ENCODE peak calls at places on chromosomes 16 and 17, in eight cellular contexts. R is endothelial cell; L is cardiac fibroblast; A is ureter; N is stimulated activated CD4-positive, alpha-beta T cell treated with anti-CD3 and anti-CD28 coated beads, TNF-alpha, amount 100 ng/mL, for 48 hours; J is AG08395; K is effector CD4-positive, alpha-beta T cell; T is AG09319. S is an unnamed sample.

GRCh38 chr17:42179911-42180410 is 981 bp downstream of the KCNH4 start:
- DNase-seq in J (peak; percentile 62), L (peak; percentile 37), A (no peak), N (no peak), K (no peak), T (no peak), R (peak; percentile 71), S (no peak)

GRCh38 chr16:85913688-85914422 is 14.9 kb downstream of the IRF8 start:
- DNase-seq in T (no peak), R (no peak), L (no peak), N (no peak), J (no peak), K (no peak), A (no peak), S (no peak)

GRCh38 chr17:34797724-34798123 is 163.5 kb downstream of the CCT6B start:
- DNase-seq in K (no peak), N (no peak), L (peak; percentile 6), R (peak; percentile 75), J (peak; percentile 55), T (no peak), A (no peak), S (no peak)

GRCh38 chr17:8946476-8946875 is 19.0 kb downstream of the PIK3R5 start:
- DNase-seq in L (peak; percentile 20), T (no peak), R (no peak), A (no peak), N (no peak), K (no peak), J (peak; percentile 13), S (no peak)

GRCh38 chr17:72470338-72471133 is 349.7 kb downstream of the SOX9 start:
- DNase-seq in R (no peak), T (no peak), J (no peak), N (no peak), A (no peak), L (no peak), K (no peak), S (no peak)

GRCh38 chr16:50878536-50878935 is 136.7 kb downstream of the CYLD start:
- DNase-seq in J (no peak), A (no peak), N (no peak), L (no peak), K (no peak), R (no peak), T (no peak), S (no peak)

GRCh38 chr17:3659541-3660111 is 8.8 kb downstream of the TAX1BP3 start:
- DNase-seq in T (peak; percentile 82), R (no peak), J (peak; percentile 95), L (peak; percentile 94), N (no peak), K (no peak), A (peak; percentile 82), S (no peak)

GRCh38 chr16:12410842-12411490 is 392.7 kb downstream of the CPPED1 start:
- DNase-seq in J (no peak), N (no peak), R (no peak), A (no peak), T (no peak), K (no peak), L (no peak), S (no peak)

GRCh38 chr16:74749291-74750055 is 25.1 kb downstream of the FA2H start:
- DNase-seq in J (no peak), K (no peak), L (no peak), A (no peak), T (no peak), R (no peak), N (no peak), S (no peak)

GRCh38 chr17:14513835-14514234 is 213.0 kb downstream of the HS3ST3B1 start:
- DNase-seq in J (no peak), N (no peak), T (no peak), L (no peak), K (no peak), R (no peak), A (no peak), S (no peak)

GRCh38 chr16:14449334-14449733 is 180.7 kb downstream of the PARN start:
- DNase-seq in J (no peak), L (no peak), T (no peak), K (no peak), R (no peak), N (no peak), A (no peak), S (no peak)

GRCh38 chr17:8894673-8895578 is 27.5 kb upstream of the PIK3R6 start:
- DNase-seq in T (peak; percentile 20), A (no peak), N (peak; percentile 26), J (peak; percentile 89), L (peak; percentile 81), K (peak; percentile 22), R (peak; percentile 61), S (peak; percentile 33)

GRCh38 chr16:55505333-55506015 is 3.4 kb upstream of the LPCAT2 start:
- DNase-seq in J (no peak), L (no peak), R (no peak), A (no peak), K (no peak), N (no peak), T (no peak), S (no peak)

GRCh38 chr17:79944251-79944812 is 91.3 kb downstream of the TBC1D16 start:
- DNase-seq in T (no peak), J (no peak), N (no peak), R (no peak), L (no peak), A (no peak), K (no peak), S (no peak)

GRCh38 chr17:82808921-82809905 is 30.6 kb downstream of the ZNF750 start:
- DNase-seq in N (no peak), J (no peak), A (no peak), K (no peak), L (no peak), R (no peak), T (no peak), S (no peak)

GRCh38 chr16:80997964-80998620 is 8.6 kb downstream of the CMC2 start:
- DNase-seq in J (no peak), R (no peak), A (no peak), N (no peak), L (no peak), K (no peak), T (no peak), S (no peak)

GRCh38 chr17:80529904-80530292 is 14.7 kb upstream of the RPTOR start:
- DNase-seq in T (no peak), K (no peak), A (no peak), L (no peak), N (no peak), J (no peak), R (no peak), S (no peak)